ENCODE peak calls at places on chromosomes 1 and 21, in four cellular contexts. E is thoracic aorta; Q is fibroblast of lung; M is CD8-positive, alpha-beta T cell. A is an unnamed sample.

GRCh38 chr1:245791410-245792312 is 636.9 kb downstream of the KIF26B start:
- DNase-seq in E (no peak), Q (no peak), M (no peak), A (no peak)

GRCh38 chr1:187051618-187052232 is 223.0 kb downstream of the PLA2G4A start:
- DNase-seq in E (no peak), Q (peak), M (no peak), A (no peak)

GRCh38 chr21:33488936-33489335 is 2.6 kb downstream of the DNAJC28 start:
- DNase-seq in Q (no peak), E (no peak), M (no peak), A (no peak)

GRCh38 chr1:116910379-116911165 is 856 bp downstream of the PTGFRN start:
- DNase-seq in M (peak), E (no peak), Q (no peak), A (no peak)

GRCh38 chr1:65178235-65178634 is 30.2 kb downstream of the AK4 start:
- DNase-seq in M (no peak), E (no peak), Q (no peak), A (no peak)

GRCh38 chr1:54229281-54229891 is 29.4 kb downstream of the MRPL37 start:
- DNase-seq in M (no peak), E (no peak), Q (no peak), A (no peak)

GRCh38 chr1:15249032-15249601 is 2.1 kb downstream of the FHAD1 start:
- DNase-seq in Q (no peak), E (no peak), M (no peak), A (no peak)

GRCh38 chr1:219498666-219499065 is 114.2 kb downstream of the ZC3H11B start:
- DNase-seq in Q (peak), M (no peak), E (no peak), A (no peak)

GRCh38 chr1:66446261-66447001 is 87.5 kb upstream of the SGIP1 start:
- DNase-seq in E (no peak), M (no peak), Q (peak), A (peak)

GRCh38 chr1:3463013-3463385 is 8.5 kb downstream of the ARHGEF16 start:
- DNase-seq in E (no peak), M (no peak), Q (no peak), A (no peak)

GRCh38 chr21:41973427-41973831 is 19.6 kb upstream of the C2CD2 start:
- DNase-seq in Q (no peak), E (no peak), M (no peak), A (no peak)

GRCh38 chr1:31815752-31816484 is at the start of gene SPOCD1:
- DNase-seq in E (peak), M (peak), Q (peak), A (peak)

GRCh38 chr21:44958471-44959191 is 18.8 kb downstream of the SLX9 start:
- DNase-seq in Q (peak), E (peak), M (no peak), A (no peak)

GRCh38 chr21:44530903-44531605 is 8.9 kb downstream of the KRTAP10-1 start:
- DNase-seq in Q (no peak), E (no peak), M (no peak), A (no peak)

GRCh38 chr1:225888898-225889690 is at the start of gene LEFTY1:
- DNase-seq in Q (peak), M (no peak), E (no peak), A (no peak)

GRCh38 chr1:85398391-85399064 is 66.4 kb downstream of the DDAH1 start:
- DNase-seq in M (no peak), E (no peak), Q (peak), A (no peak)
- H3K27ac ChIP-seq in M (no peak), E (no peak), Q (peak), A (no peak)

DNA sequence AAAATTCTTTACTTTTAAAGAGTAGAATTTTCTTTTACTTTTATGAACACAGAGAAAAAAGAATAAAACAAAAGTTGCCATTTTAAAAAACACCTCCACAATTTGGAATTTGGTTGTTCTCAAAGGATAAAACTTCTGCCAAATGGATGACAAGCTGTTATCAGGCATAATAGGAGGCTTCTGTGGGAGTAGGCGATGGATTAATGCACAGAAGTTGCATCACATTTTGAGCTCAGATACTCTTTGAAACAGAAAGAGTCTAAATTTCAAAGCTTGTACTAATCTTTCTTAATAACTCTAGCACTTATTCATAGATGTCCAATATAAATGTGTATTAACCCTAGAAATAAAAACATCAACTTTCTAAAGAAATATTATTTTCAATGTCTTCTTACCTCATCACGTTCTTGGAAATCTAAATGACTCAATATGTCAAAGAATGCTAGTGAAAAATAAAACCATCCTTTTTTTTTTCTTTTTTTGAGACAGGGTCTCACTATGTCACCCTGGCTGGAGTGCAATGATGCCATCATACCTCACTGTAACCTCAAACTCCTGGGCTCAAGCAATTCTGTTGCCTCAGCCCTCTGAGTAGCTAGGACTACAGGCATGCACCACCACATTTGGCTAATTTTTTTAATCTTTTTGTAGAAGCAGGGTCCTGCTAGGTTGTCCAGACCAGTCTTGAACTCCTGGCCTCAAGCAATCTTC is 112.8 kb upstream of the USP25 start:
- DNase-seq in E (no peak), M (no peak), Q (peak), A (no peak)
- H3K27ac ChIP-seq in E (no peak), M (no peak), Q (no peak), A (no peak)

GRCh38 chr1:12001249-12001917 is 17.9 kb upstream of the MIIP start:
- DNase-seq in Q (peak), M (no peak), E (no peak), A (no peak)
- H3K27ac ChIP-seq in Q (no peak), M (no peak), E (no peak), A (no peak)

GRCh38 chr1:40898434-40898900 is 36.3 kb upstream of the CITED4 start:
- DNase-seq in M (no peak), Q (no peak), E (no peak), A (no peak)

GRCh38 chr1:40896482-40896881 is 34.3 kb upstream of the CITED4 start:
- DNase-seq in Q (no peak), M (no peak), E (no peak), A (no peak)

GRCh38 chr1:40899230-40899870 is 37.2 kb upstream of the CITED4 start:
- DNase-seq in M (no peak), Q (no peak), E (no peak), A (no peak)

GRCh38 chr1:40895601-40896000 is 33.4 kb upstream of the CITED4 start:
- DNase-seq in Q (no peak), E (no peak), M (no peak), A (no peak)

DNA sequence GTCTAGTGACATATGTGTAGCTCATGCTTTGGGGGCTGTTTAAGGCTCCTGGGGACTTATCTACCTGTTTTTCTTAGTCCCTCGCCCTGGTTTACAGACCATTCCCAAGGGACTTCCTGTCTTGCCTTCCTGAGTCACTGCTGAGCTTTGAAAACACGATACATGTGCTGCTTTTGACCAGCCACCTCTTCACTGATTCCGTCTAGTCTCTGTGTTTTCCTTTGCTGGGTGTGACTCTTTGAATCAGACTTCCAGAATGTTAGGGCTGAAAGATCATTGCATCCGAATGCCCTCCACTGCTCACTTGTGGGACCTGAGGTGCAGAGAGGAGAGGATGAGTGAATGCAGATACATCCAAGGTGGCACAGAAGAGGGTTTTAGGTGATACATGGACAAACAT is 35.3 kb upstream of the CITED4 start:
- DNase-seq in Q (peak), E (no peak), M (no peak), A (no peak)
- H3K27ac ChIP-seq in Q (no peak), E (peak), M (no peak), A (no peak)

GRCh38 chr1:172359531-172359991 is 60.9 kb upstream of the C1orf105 start:
- DNase-seq in M (no peak), E (no peak), Q (peak), A (no peak)
- H3K27ac ChIP-seq in M (no peak), E (peak), Q (no peak), A (no peak)

GRCh38 chr1:212970085-212970484 is 19.7 kb downstream of the VASH2 start:
- DNase-seq in E (no peak), M (no peak), Q (no peak), A (no peak)
- H3K27ac ChIP-seq in E (no peak), M (no peak), Q (no peak), A (no peak)

DNA sequence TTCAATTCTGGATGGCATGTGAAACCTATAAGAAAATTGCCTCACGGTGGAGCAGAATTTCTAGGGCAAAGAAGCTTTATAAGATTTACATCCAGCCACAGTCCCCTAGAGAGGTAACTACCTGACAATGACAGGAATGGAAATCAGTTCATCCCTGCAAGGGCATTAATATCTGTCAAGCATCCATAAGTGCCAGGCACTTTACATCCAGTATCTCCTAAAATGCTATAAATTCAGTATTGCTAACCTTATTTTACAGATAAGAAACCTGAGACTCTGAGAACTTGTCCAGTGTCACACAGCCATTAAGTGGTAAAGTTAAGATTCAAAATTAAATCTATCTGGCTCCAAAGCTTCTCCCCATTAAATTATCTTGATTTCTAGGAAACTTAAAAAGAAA is 22.3 kb downstream of the RGS13 start:
- DNase-seq in Q (no peak), M (no peak), E (no peak), A (no peak)
- H3K27ac ChIP-seq in Q (no peak), M (no peak), E (no peak), A (no peak)

GRCh38 chr1:175920401-175920800 is 177.0 kb upstream of the TNR start:
- DNase-seq in E (no peak), Q (no peak), M (no peak), A (no peak)

GRCh38 chr1:175919001-175919400 is 175.6 kb upstream of the TNR start:
- DNase-seq in M (no peak), E (no peak), Q (no peak), A (no peak)

GRCh38 chr1:175918364-175918801 is 175.0 kb upstream of the TNR start:
- DNase-seq in M (no peak), E (no peak), Q (no peak), A (no peak)

GRCh38 chr1:175927944-175928343 is 184.5 kb upstream of the TNR start:
- DNase-seq in Q (no peak), M (no peak), E (no peak), A (no peak)

DNA sequence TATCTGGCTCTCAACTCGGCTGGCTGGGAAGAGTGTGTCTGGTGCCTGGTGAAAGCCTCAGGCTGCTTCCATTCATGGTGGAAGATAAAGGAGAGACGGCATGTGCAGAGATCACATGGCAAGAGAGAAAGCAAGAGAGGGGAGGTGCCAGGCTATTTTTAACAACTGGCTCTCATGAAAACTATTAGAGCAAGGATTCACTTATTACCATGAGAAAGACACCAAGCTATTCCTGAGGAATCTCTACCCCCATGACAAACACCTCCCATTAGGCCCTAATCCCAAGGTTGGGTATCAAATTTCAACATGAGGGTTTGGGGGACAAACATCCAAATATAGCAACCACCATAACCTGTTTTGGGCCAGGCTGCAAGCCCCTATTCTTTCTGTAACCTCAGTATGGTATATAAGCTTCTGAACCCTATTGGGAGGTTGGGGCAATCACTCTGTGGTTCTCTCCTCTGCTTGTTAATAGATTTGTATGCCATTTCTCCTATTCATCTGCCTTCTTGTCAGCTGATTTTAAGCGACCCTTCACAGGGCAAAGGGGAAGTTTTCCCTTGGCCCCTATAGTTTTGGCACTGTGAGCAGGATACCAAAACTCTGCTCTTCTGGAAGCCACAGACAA is 179.0 kb upstream of the TNR start:
- DNase-seq in M (no peak), Q (no peak), E (no peak), A (no peak)
- H3K27ac ChIP-seq in M (no peak), Q (no peak), E (no peak), A (no peak)

DNA sequence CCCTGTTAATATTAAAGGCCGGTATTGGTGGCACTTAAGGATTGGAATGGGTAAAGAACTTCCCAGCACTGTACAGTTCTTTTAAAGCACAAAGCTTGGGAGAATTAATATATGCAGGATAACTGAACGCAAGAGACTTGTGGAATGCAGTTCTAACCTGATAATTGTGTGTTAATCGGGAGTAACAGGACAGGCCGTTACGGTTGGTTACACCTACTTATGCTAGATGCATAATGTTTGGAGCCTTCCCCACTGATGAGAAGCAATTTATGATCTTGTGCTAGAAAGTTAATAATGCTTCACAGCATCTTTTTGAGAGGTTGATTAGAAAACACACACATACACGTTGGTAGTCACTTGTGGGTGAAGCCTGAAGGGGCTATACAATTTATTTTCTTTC is 7.0 kb downstream of the CHTOP start:
- DNase-seq in Q (no peak), M (no peak), E (no peak), A (no peak)
- H3K27ac ChIP-seq in Q (no peak), M (no peak), E (no peak), A (no peak)

GRCh38 chr21:35571910-35572309 is 488.4 kb downstream of the SETD4 start:
- DNase-seq in E (no peak), Q (no peak), M (no peak), A (no peak)
- H3K27ac ChIP-seq in E (no peak), Q (no peak), M (no peak), A (no peak)